ENCODE peak calls at places on chromosomes 12 and 14, in nine cellular contexts. O is lower lobe of right lung; J is activated T-cell treated with anti-CD3 and anti-CD28 coated beads, Interleukin-2, amount 50 U/mL, for 72 hours; T is WTC11; G is activated naive CD4-positive, alpha-beta T cell; K is GM13976; M is CD8-positive, alpha-beta memory T cell; L is NCI-H2029; F is nephron progenitor cell. X is an unnamed sample.

GRCh38 chr12:132717531-132718387 is 7.1 kb downstream of the PGAM5 start:
- DNase-seq in O (no peak), F (no peak), T (no peak), M (no peak), J (no peak), L (no peak), G (no peak), K (no peak), X (no peak)

GRCh38 chr14:23876160-23876750 is 77.3 kb upstream of the DHRS4 start:
- DNase-seq in M (no peak), J (no peak), F (no peak), T (no peak), G (no peak), K (no peak), L (no peak), O (no peak), X (no peak)

GRCh38 chr12:132326646-132327045 is 2.7 kb downstream of the GALNT9 start:
- DNase-seq in O (no peak), T (no peak), M (no peak), J (no peak), K (no peak), G (no peak), L (no peak), F (no peak), X (no peak)

GRCh38 chr12:73677520-73678291 is 859.9 kb upstream of the ATXN7L3B start:
- DNase-seq in O (no peak), G (no peak), T (no peak), K (no peak), F (no peak), J (no peak), L (no peak), M (no peak), X (peak)

GRCh38 chr14:104101651-104102281 is 16.3 kb downstream of the ASPG start:
- DNase-seq in J (no peak), F (peak), K (no peak), L (no peak), M (no peak), G (no peak), T (no peak), O (peak), X (no peak)

GRCh38 chr12:113762155-113762848 is 203.8 kb downstream of the RBM19 start:
- DNase-seq in G (no peak), T (peak), J (no peak), L (no peak), M (no peak), F (peak), O (no peak), K (no peak), X (no peak)

GRCh38 chr12:11497438-11497837 is 102.1 kb upstream of the PRB2 start:
- DNase-seq in K (no peak), G (no peak), O (no peak), T (no peak), J (no peak), M (no peak), L (no peak), F (no peak), X (no peak)

GRCh38 chr14:72615511-72616121 is 278.3 kb downstream of the DPF3 start:
- DNase-seq in G (no peak), J (no peak), F (peak), M (no peak), O (no peak), T (no peak), L (no peak), K (no peak), X (no peak)

GRCh38 chr12:24088751-24089150 is 139.3 kb upstream of the SOX5 start:
- DNase-seq in J (no peak), M (no peak), G (no peak), T (no peak), O (no peak), L (no peak), F (no peak), K (no peak), X (no peak)